ENCODE peak calls at places on chromosome 1, in nine cellular contexts. J is PC-3, F is HEK293T, H is RWPE1, P is fibroblast of lung, N is stromal cell of bone marrow, B is adrenal gland, M is NCI-H2081, L is ascending aorta. T is an unnamed sample.

GRCh38 chr1:205570173-205570501 is 61.7 kb downstream of the ELK4 start:
- DNase-seq in J (no peak), F (no peak), P (no peak), H (no peak), L (no peak), B (no peak), N (no peak), M (no peak), T (no peak)

GRCh38 chr1:47975302-47975921 is 21.8 kb downstream of the TRABD2B start:
- DNase-seq in N (no peak), H (no peak), F (no peak), L (no peak), B (no peak), M (no peak), P (no peak), J (no peak), T (no peak)

GRCh38 chr1:15936025-15936424 is 39.9 kb downstream of the ZBTB17 start:
- DNase-seq in B (no peak), P (no peak), M (no peak), F (no peak), L (no peak), N (no peak), J (no peak), H (no peak), T (no peak)

GRCh38 chr1:211928993-211929637 is 98.6 kb upstream of the LPGAT1 start:
- DNase-seq in N (peak; percentile 26), M (peak; percentile 65), J (peak; percentile 77), B (no peak), F (no peak), H (peak; percentile 32), L (no peak), P (no peak), T (no peak)

GRCh38 chr1:60066001-60066400 is 7.6 kb downstream of the C1orf87 start:
- DNase-seq in B (no peak), H (peak; percentile 4), J (peak; percentile 8), L (no peak), M (no peak), P (peak; percentile 22), N (no peak), F (no peak), T (no peak)

GRCh38 chr1:61447339-61448016 is 277.5 kb downstream of the TM2D1 start:
- DNase-seq in F (no peak), J (no peak), L (no peak), P (no peak), M (no peak), B (no peak), N (no peak), H (no peak), T (no peak)

GRCh38 chr1:223556414-223557124 is 108.9 kb downstream of the CAPN8 start:
- DNase-seq in B (peak; percentile 57), M (peak; percentile 36), N (no peak), J (peak; percentile 90), L (no peak), H (peak; percentile 36), F (peak; percentile 81), P (no peak), T (peak; percentile 3)

GRCh38 chr1:98049370-98050115 is 128.7 kb upstream of the DPYD start:
- DNase-seq in H (no peak), N (no peak), F (no peak), L (no peak), M (peak; percentile 50), B (no peak), P (peak; percentile 56), J (no peak), T (no peak)

GRCh38 chr1:81681104-81681503 is 119.6 kb upstream of the ADGRL2 start:
- DNase-seq in H (no peak), M (no peak), J (no peak), F (no peak), P (peak; percentile 28), B (no peak), L (no peak), N (no peak), T (no peak)

T was measured in pulmonary artery endothelial cell.